ENCODE peak calls at places on chromosomes 12 and 14, in five cellular contexts. One of them, this sample, is unnamed.
A peak's percentile ranks its signal among the peaks of the same experiment; 100 is the strongest.

GRCh38 chr12:1823237-1823636 is 2.9 kb downstream of the LRTM2 start:
- DNase-seq in hippocampal formation: no peak
- DNase-seq in NCI-H1092 treated with DMSO at 0.1 percent for 48 hours: no peak
- DNase-seq in H7: no peak
- DNase-seq in stimulated activated CD8-positive, alpha-beta memory T cell treated with anti-CD3 and anti-CD28 coated beads, Interleukin-2, amount 100 ng/mL, for 48 hours: no peak
- DNase-seq in this sample: no peak

GRCh38 chr12:108906971-108907370 is 27.1 kb downstream of the DAO start:
- DNase-seq in hippocampal formation: no peak
- DNase-seq in NCI-H1092 treated with DMSO at 0.1 percent for 48 hours: no peak
- DNase-seq in H7: no peak
- DNase-seq in stimulated activated CD8-positive, alpha-beta memory T cell treated with anti-CD3 and anti-CD28 coated beads, Interleukin-2, amount 100 ng/mL, for 48 hours: no peak
- DNase-seq in this sample: no peak

GRCh38 chr14:65258391-65258790 is 154.1 kb upstream of the FUT8 start:
- DNase-seq in hippocampal formation: no peak
- DNase-seq in NCI-H1092 treated with DMSO at 0.1 percent for 48 hours: no peak
- DNase-seq in H7: no peak
- DNase-seq in stimulated activated CD8-positive, alpha-beta memory T cell treated with anti-CD3 and anti-CD28 coated beads, Interleukin-2, amount 100 ng/mL, for 48 hours: no peak
- DNase-seq in this sample: no peak

GRCh38 chr12:7486512-7486911 is 17.1 kb downstream of the CD163 start:
- DNase-seq in hippocampal formation: no peak
- DNase-seq in NCI-H1092 treated with DMSO at 0.1 percent for 48 hours: no peak
- DNase-seq in H7: no peak
- DNase-seq in stimulated activated CD8-positive, alpha-beta memory T cell treated with anti-CD3 and anti-CD28 coated beads, Interleukin-2, amount 100 ng/mL, for 48 hours: no peak
- DNase-seq in this sample: no peak

GRCh38 chr14:67957925-67958324 is 138.3 kb downstream of the RAD51B start:
- DNase-seq in hippocampal formation: no peak
- DNase-seq in NCI-H1092 treated with DMSO at 0.1 percent for 48 hours: no peak
- DNase-seq in H7: no peak
- DNase-seq in stimulated activated CD8-positive, alpha-beta memory T cell treated with anti-CD3 and anti-CD28 coated beads, Interleukin-2, amount 100 ng/mL, for 48 hours: no peak
- DNase-seq in this sample: no peak

GRCh38 chr12:126772171-126772864 is 1494.7 kb upstream of the TMEM132C start:
- DNase-seq in hippocampal formation: no peak
- DNase-seq in NCI-H1092 treated with DMSO at 0.1 percent for 48 hours: no peak
- DNase-seq in H7: no peak
- DNase-seq in stimulated activated CD8-positive, alpha-beta memory T cell treated with anti-CD3 and anti-CD28 coated beads, Interleukin-2, amount 100 ng/mL, for 48 hours: peak; percentile 2
- DNase-seq in this sample: no peak

GRCh38 chr12:12717586-12718381 is 616 bp downstream of the CDKN1B start:
- DNase-seq in hippocampal formation: no peak
- DNase-seq in NCI-H1092 treated with DMSO at 0.1 percent for 48 hours: peak; percentile 35
- DNase-seq in H7: peak; percentile 81
- DNase-seq in stimulated activated CD8-positive, alpha-beta memory T cell treated with anti-CD3 and anti-CD28 coated beads, Interleukin-2, amount 100 ng/mL, for 48 hours: no peak
- DNase-seq in this sample: no peak

GRCh38 chr12:19125325-19125724 is 4.2 kb upstream of the PLEKHA5 start:
- DNase-seq in hippocampal formation: no peak
- DNase-seq in NCI-H1092 treated with DMSO at 0.1 percent for 48 hours: no peak
- DNase-seq in H7: no peak
- DNase-seq in stimulated activated CD8-positive, alpha-beta memory T cell treated with anti-CD3 and anti-CD28 coated beads, Interleukin-2, amount 100 ng/mL, for 48 hours: no peak
- DNase-seq in this sample: no peak

This sample was measured in COR-L47.